ENCODE peak calls at places on chromosomes 6 and 20, in six cellular contexts. E, Q, Y, H, M and O are unnamed samples.

GRCh38 chr20:50916934-50917333 is 14.3 kb downstream of the ADNP start:
- DNase-seq in M (no peak), Y (no peak), Q (no peak), H (no peak), E (no peak), O (no peak)

GRCh38 chr6:105838156-105838555 is 248.0 kb upstream of the PRDM1 start:
- DNase-seq in E (no peak), M (no peak), H (peak), Y (no peak), Q (no peak), O (no peak)

GRCh38 chr6:161722394-161722793 is 448.5 kb upstream of the AGPAT4 start:
- DNase-seq in Q (no peak), H (no peak), E (no peak), M (no peak), Y (no peak), O (no peak)

GRCh38 chr6:14857501-14857900 is 388.4 kb upstream of the JARID2 start:
- DNase-seq in H (no peak), E (no peak), M (no peak), Y (no peak), Q (no peak), O (no peak)

GRCh38 chr20:62195072-62195400 is 12.2 kb downstream of the MTG2 start:
- DNase-seq in E (no peak), Q (no peak), M (no peak), H (no peak), Y (no peak), O (no peak)

GRCh38 chr6:152312434-152312833 is 324.7 kb downstream of the SYNE1 start:
- DNase-seq in E (no peak), Q (no peak), M (no peak), Y (no peak), H (no peak), O (no peak)

GRCh38 chr6:156767603-156768467 is 9.3 kb upstream of the ARID1B start:
- DNase-seq in M (no peak), Y (no peak), Q (peak), H (no peak), E (no peak), O (no peak)

GRCh38 chr20:22384978-22385377 is 199.4 kb downstream of the FOXA2 start:
- DNase-seq in E (no peak), Q (no peak), H (no peak), M (no peak), Y (no peak), O (no peak)

DNA sequence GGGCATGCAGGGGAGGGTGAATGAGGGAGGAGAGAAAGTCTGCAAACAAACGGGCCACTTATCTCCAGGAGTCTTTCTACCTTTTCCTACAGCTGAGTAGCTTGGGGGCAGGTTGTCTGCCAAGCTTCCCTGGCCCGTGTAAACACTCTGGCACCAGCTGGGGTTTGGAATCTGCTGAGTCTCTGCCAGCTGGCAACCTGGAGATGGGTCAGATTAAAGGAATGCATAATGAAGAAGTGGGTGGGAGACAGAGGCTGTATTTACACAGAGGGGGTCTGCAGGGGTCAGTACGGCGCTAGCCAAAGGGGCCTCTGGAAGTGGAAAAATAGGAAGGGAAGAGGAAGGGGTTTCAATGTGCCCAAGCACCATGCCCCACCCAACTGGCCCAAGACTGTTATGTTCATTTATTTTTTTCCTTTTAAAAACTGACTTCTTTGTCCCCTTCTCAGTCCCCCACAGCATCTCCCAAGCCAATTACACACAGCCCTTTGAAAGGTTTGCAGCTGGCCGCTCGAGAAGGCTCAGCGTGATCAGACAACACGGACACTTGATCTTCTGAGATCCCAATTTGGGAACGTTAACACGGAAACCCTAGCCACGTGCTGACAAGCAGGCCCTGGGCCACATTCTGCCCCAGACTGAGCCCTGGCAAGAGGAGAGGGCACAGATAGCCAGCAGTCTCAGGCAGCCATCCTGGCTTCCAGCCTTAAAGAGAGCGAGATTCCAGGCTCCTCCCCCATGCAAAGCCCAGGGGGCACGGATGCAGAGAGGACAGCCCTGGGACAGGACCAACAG is 25.2 kb downstream of the TRAM2 start:
- DNase-seq in E (peak), M (peak), Q (no peak), Y (peak), H (peak), O (no peak)
- TF ChIP-seq CTCF in E (no peak), M (no peak), Q (no peak), Y (peak), H (peak), O (no peak)

GRCh38 chr20:59082077-59082740 is 39.6 kb upstream of the PRELID3B start:
- DNase-seq in M (no peak), H (peak), E (no peak), Y (no peak), Q (peak), O (no peak)
- TF ChIP-seq CTCF in M (no peak), H (no peak), E (no peak), Y (peak), Q (peak), O (peak)

DNA sequence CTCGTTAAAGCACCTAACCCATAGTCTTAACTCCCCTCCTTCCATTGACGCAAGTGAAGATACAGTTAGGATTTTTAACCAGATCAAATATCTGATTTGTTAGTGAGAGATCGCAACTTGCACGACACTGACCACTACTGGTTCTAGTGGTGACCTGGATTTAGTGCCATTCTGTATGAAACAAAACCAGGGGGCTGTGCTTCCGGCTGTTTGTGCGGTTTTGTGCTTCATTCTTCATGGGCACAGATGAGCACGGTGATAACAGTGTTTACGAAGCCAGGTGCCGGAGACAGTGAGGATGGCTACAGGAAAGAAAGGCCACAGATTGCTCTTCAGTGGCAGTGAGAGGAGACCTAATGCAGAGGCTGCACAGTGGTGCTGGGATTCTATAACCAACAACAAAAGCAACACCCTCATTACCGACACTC is 75.5 kb downstream of the NOL4L start:
- DNase-seq in Y (no peak), M (no peak), Q (peak), H (no peak), E (no peak), O (peak)
- TF ChIP-seq CTCF in Y (peak), M (no peak), Q (peak), H (no peak), E (peak), O (no peak)

GRCh38 chr6:166259296-166259977 is 48.8 kb downstream of the PRR18 start:
- DNase-seq in Q (peak), M (no peak), H (no peak), Y (peak), E (no peak), O (no peak)

GRCh38 chr6:166257911-166258318 is 50.3 kb downstream of the PRR18 start:
- DNase-seq in M (no peak), H (no peak), E (no peak), Q (no peak), Y (no peak), O (no peak)

GRCh38 chr6:166266336-166266735 is 41.9 kb downstream of the PRR18 start:
- DNase-seq in Y (no peak), E (no peak), H (no peak), Q (no peak), M (no peak), O (no peak)

GRCh38 chr6:166258854-166259276 is 49.3 kb downstream of the PRR18 start:
- DNase-seq in Y (no peak), M (no peak), E (no peak), Q (peak), H (no peak), O (no peak)

DNA sequence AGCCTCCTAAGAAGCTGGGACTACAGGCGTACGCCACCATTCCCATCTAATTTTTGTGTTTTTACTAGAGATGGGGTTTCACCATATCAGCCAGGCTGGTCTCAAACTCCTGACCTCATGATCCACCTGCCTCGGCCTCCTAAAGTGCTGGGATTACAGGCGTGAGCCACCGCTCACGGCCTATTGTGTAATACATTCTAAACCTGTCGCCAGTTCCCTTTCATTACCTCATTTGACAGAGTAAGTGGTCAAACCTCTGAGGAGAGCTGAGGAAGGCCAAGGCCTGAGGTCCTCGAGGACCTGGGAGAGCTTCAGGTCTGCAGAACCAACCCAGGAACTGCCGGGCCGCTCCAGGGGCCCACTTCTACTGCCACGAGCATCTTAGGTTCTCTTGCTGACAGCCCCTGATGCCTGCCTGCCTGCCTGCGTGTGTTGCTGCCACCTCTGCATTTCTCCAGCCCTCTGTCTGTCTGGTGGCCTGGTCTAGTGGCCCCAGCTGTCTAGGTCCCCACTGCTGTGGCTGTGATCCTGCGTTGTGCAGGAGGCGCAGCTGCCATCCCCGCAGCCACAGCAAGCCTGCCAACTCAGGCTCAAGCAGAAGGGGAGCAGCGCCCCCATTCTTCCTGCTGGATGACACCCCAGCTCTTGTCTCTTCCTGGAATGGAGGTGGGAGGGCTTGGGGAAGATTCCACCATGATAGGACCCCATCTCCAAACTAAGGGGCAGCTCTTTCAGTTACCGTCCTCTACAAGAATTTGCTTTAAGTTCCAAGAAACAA is 45.3 kb downstream of the PRR18 start:
- DNase-seq in Y (no peak), M (no peak), Q (no peak), E (no peak), H (no peak), O (no peak)
- TF ChIP-seq CTCF in Y (no peak), M (no peak), Q (peak), E (no peak), H (no peak), O (no peak)

GRCh38 chr20:63499333-63499969 is 568 bp upstream of the EEF1A2 start:
- DNase-seq in Y (peak), M (no peak), E (no peak), H (no peak), Q (no peak), O (no peak)
- TF ChIP-seq CTCF in Y (no peak), M (no peak), E (no peak), H (no peak), Q (no peak), O (no peak)